ENCODE peak calls at places on chromosomes 7 and 10, in nine cellular contexts. U is tibial artery; E is SJSA1; H is CD8-positive, alpha-beta memory T cell; X is GM23248; W is ascending aorta; S is GM23338; R is lower lobe of right lung; C is cardiac muscle cell. T is an unnamed sample.

GRCh38 chr10:78995977-78996355 is 72.8 kb upstream of the ZMIZ1 start:
- DNase-seq in H (no peak), U (no peak), R (no peak), S (no peak), E (no peak), W (no peak), X (no peak), C (no peak), T (peak; percentile 26)

GRCh38 chr7:155800741-155801267 is 11.5 kb downstream of the SHH start:
- DNase-seq in S (no peak), R (peak; percentile 44), E (no peak), C (no peak), X (no peak), W (no peak), U (no peak), H (no peak), T (no peak)

GRCh38 chr10:96595741-96596140 is 8.9 kb upstream of the TM9SF3 start:
- DNase-seq in H (no peak), U (no peak), R (no peak), W (no peak), X (no peak), E (no peak), C (no peak), S (no peak), T (no peak)

GRCh38 chr7:77444123-77444522 is 28.0 kb upstream of the GSAP start:
- DNase-seq in H (no peak), E (no peak), U (no peak), C (peak; percentile 67), W (no peak), X (peak; percentile 42), S (no peak), R (no peak), T (no peak)

GRCh38 chr10:113187066-113187777 is 237.2 kb downstream of the TCF7L2 start:
- DNase-seq in S (no peak), E (peak; percentile 39), X (no peak), W (no peak), U (peak; percentile 84), C (peak; percentile 86), R (no peak), H (no peak), T (peak; percentile 42)

GRCh38 chr7:148481965-148482626 is 108.5 kb upstream of the C7orf33 start:
- DNase-seq in H (no peak), W (no peak), S (no peak), C (no peak), U (no peak), X (no peak), E (no peak), R (no peak), T (no peak)

GRCh38 chr10:131751827-131752775 is 148.7 kb upstream of the PPP2R2D start:
- DNase-seq in H (no peak), R (no peak), E (no peak), S (peak; percentile 22), C (no peak), W (no peak), U (no peak), X (no peak), T (no peak)

GRCh38 chr7:128244861-128245260 is 3.8 kb downstream of the LEP start:
- DNase-seq in C (no peak), U (no peak), E (no peak), R (no peak), X (no peak), S (no peak), W (no peak), H (no peak), T (no peak)

GRCh38 chr10:101166430-101166829 is 35.3 kb downstream of the TLX1 start:
- DNase-seq in X (no peak), U (no peak), S (no peak), E (no peak), C (no peak), W (no peak), R (no peak), H (no peak), T (no peak)
- H3K27me3 ChIP-seq in X (peaks cover 48% of the 10 kb centered on the region), U (no peaks in the 10 kb centered on the region), S (peaks cover 13% of the 10 kb centered on the region), E (peaks cover 42% of the 10 kb centered on the region), C (peaks cover 51% of the 10 kb centered on the region), W (peaks cover 5% of the 10 kb centered on the region), R (peaks cover 67% of the 10 kb centered on the region), H (peaks cover 28% of the 10 kb centered on the region), T (no peaks in the 10 kb centered on the region)

DNA sequence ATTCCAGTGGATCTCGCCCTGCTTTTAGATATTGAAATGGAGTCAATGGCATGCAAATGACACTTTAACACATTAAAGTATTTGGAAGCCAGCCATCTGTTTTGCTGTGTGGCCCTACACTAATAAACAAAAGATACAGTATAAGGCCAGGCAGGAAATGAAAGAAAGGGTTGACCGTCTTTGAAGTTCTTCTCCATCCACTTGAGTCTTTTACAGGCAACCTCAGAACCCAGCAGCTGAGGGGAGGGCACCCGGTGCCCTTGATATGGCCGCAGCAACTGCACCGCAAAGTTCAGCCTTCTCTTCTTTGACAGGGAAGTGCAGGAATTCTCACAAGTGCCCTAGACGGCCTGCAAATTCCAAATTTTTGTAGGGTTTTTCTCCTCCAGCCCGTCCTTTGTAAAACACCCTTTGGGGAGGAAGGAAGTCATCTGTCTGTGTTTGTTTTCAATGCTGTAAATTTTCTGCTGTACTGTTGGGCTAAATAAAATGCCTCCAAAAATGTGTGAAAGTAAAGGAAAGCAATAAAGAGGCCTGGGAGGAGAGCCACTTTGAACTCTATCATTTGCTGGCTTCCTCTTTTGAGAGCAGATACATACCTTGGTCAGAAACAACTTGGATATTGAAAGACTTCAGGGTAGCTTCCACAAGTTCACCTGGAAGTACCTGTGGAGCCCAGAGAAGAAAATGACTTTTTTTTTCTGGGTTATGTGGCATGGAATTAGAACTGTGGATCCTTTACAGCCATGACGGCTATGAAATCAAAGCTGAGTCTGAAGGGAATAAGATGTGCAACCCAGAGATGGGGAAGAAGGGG is 3.7 kb downstream of the HOXA1 start:
- DNase-seq in U (no peak), R (no peak), C (no peak), S (peak; percentile 83), X (no peak), W (no peak), E (peak; percentile 79), H (no peak), T (no peak)
- H3K27me3 ChIP-seq in U (no peaks in the 10 kb centered on the region), R (peaks cover 55% of the 10 kb centered on the region), C (peaks cover 100% of the 10 kb centered on the region), S (peaks cover 100% of the 10 kb centered on the region), X (peaks cover 8% of the 10 kb centered on the region), W (peaks cover 8% of the 10 kb centered on the region), E (no peaks in the 10 kb centered on the region), H (peaks cover 26% of the 10 kb centered on the region), T (peaks cover 28% of the 10 kb centered on the region)

DNA sequence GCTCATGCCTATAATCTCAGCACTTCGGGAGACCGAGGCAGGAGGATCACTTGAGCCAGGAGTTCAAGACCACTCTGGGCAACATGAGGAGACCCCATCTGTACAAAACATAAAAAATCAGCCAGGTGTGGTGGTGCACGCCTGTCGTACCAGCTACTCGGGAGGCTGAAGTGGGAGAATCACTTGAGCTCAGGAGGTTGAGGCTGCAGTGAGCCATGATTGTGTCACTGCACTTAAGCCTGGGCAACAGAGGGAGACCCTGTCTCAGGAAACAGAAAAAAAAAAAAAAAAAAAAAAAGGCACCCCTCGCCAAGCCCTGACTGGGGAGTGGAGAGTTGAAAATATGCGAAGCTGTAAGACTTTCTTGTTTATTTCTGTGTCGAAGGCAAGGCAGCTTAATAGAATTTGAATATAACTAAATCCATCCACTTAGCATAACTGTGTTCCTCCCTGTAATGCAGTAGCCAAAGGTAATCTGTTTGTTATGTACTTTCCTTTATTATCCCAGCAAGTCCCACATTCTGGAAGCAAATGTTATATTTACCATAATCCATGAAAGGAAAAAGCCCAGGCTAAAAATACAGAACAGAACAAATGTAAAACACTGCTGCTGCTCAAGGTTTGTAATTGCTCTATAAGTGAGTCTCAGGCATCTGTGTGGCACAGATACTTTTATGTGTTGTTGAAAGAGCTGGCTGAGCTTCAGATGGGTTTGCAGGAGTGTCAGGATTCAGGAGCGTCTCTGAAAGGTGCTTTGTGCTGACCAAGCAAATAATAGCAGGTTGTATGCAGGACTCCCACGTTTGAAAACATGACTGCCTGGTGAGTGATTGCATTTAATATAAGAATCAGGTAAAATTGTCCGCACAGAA is 127.2 kb downstream of the CELF2 start:
- DNase-seq in W (no peak), R (no peak), S (peak; percentile 55), C (peak; percentile 28), H (no peak), X (no peak), U (no peak), E (no peak), T (no peak)
- H3K27me3 ChIP-seq in W (no peaks in the 10 kb centered on the region), R (no peaks in the 10 kb centered on the region), S (no peaks in the 10 kb centered on the region), C (no peaks in the 10 kb centered on the region), H (no peaks in the 10 kb centered on the region), X (no peaks in the 10 kb centered on the region), U (no peaks in the 10 kb centered on the region), E (peaks cover 2% of the 10 kb centered on the region), T (no peaks in the 10 kb centered on the region)

GRCh38 chr7:70836946-70837345 is 295.0 kb upstream of the GALNT17 start:
- DNase-seq in W (no peak), S (no peak), C (no peak), U (no peak), X (no peak), H (no peak), E (no peak), R (no peak), T (no peak)

GRCh38 chr7:70837589-70837988 is 294.4 kb upstream of the GALNT17 start:
- DNase-seq in X (no peak), U (no peak), H (no peak), C (no peak), E (no peak), W (no peak), R (no peak), S (no peak), T (no peak)

GRCh38 chr7:70836279-70836678 is 295.7 kb upstream of the GALNT17 start:
- DNase-seq in E (no peak), R (no peak), U (no peak), S (no peak), W (no peak), X (no peak), C (no peak), H (no peak), T (no peak)

GRCh38 chr7:70834424-70834823 is 297.5 kb upstream of the GALNT17 start:
- DNase-seq in U (no peak), R (no peak), W (no peak), E (no peak), X (no peak), S (no peak), H (no peak), C (no peak), T (no peak)

GRCh38 chr7:70835658-70836057 is 296.3 kb upstream of the GALNT17 start:
- DNase-seq in W (no peak), X (no peak), H (no peak), C (no peak), E (no peak), R (no peak), S (no peak), U (no peak), T (no peak)
- H3K27me3 ChIP-seq in W (no peaks in the 10 kb centered on the region), X (no peaks in the 10 kb centered on the region), H (no peaks in the 10 kb centered on the region), C (no peaks in the 10 kb centered on the region), E (no peaks in the 10 kb centered on the region), R (no peaks in the 10 kb centered on the region), S (no peaks in the 10 kb centered on the region), U (no peaks in the 10 kb centered on the region), T (peaks cover 11% of the 10 kb centered on the region)

GRCh38 chr7:1248459-1249131 is 15.9 kb downstream of the UNCX start:
- DNase-seq in C (no peak), S (peak; percentile 73), W (no peak), H (no peak), X (no peak), R (peak; percentile 39), U (no peak), E (no peak), T (peak; percentile 11)
- H3K27me3 ChIP-seq in C (peaks cover 86% of the 10 kb centered on the region), S (peaks cover 70% of the 10 kb centered on the region), W (peaks cover 44% of the 10 kb centered on the region), H (peaks cover 54% of the 10 kb centered on the region), X (peaks cover 91% of the 10 kb centered on the region), R (peaks cover 100% of the 10 kb centered on the region), U (peaks cover 11% of the 10 kb centered on the region), E (peaks cover 92% of the 10 kb centered on the region), T (no peaks in the 10 kb centered on the region)

T was measured in psoas muscle.